ENCODE peak calls at places on chromosome 18, in four cellular contexts. One of them, this sample, is unnamed.

GRCh38 chr18:36309436-36310391 is 12.2 kb downstream of the FHOD3 start:
- DNase-seq in NCI-H1436: no peak
- DNase-seq in left colon: no peak
- DNase-seq in CD4-positive, alpha-beta T cell: no peak
- DNase-seq in this sample: no peak

GRCh38 chr18:50630895-50631294 is 71.0 kb downstream of the MAPK4 start:
- DNase-seq in left colon: no peak
- DNase-seq in NCI-H1436: no peak
- DNase-seq in CD4-positive, alpha-beta T cell: no peak
- DNase-seq in this sample: no peak

GRCh38 chr18:515838-516237 is 15.3 kb upstream of the COLEC12 start:
- DNase-seq in CD4-positive, alpha-beta T cell: no peak
- DNase-seq in NCI-H1436: no peak
- DNase-seq in left colon: no peak
- DNase-seq in this sample: no peak

GRCh38 chr18:9824474-9824832 is 61.3 kb upstream of the TXNDC2 start:
- DNase-seq in CD4-positive, alpha-beta T cell: no peak
- DNase-seq in NCI-H1436: no peak
- DNase-seq in left colon: no peak
- DNase-seq in this sample: no peak

GRCh38 chr18:75475228-75475627 is 47.7 kb upstream of the SMIM21 start:
- DNase-seq in NCI-H1436: no peak
- DNase-seq in left colon: no peak
- DNase-seq in CD4-positive, alpha-beta T cell: no peak
- DNase-seq in this sample: no peak

GRCh38 chr18:32919799-32920198 is 147.0 kb upstream of the KLHL14 start:
- DNase-seq in CD4-positive, alpha-beta T cell: no peak
- DNase-seq in left colon: no peak
- DNase-seq in NCI-H1436: peak; percentile 46
- DNase-seq in this sample: no peak

GRCh38 chr18:48932822-48933510 is 17.8 kb downstream of the SMAD7 start:
- DNase-seq in left colon: no peak
- DNase-seq in CD4-positive, alpha-beta T cell: no peak
- DNase-seq in NCI-H1436: no peak
- DNase-seq in this sample: no peak

GRCh38 chr18:35856178-35856577 is 116.3 kb upstream of the RMP24 start:
- DNase-seq in left colon: no peak
- DNase-seq in CD4-positive, alpha-beta T cell: no peak
- DNase-seq in NCI-H1436: no peak
- DNase-seq in this sample: no peak

GRCh38 chr18:45850021-45850420 is 24.5 kb downstream of the SIGLEC15 start:
- DNase-seq in CD4-positive, alpha-beta T cell: no peak
- DNase-seq in NCI-H1436: no peak
- DNase-seq in left colon: no peak
- DNase-seq in this sample: no peak

GRCh38 chr18:62175521-62175920 is 11.3 kb downstream of the PIGN start:
- DNase-seq in CD4-positive, alpha-beta T cell: no peak
- DNase-seq in NCI-H1436: no peak
- DNase-seq in left colon: no peak
- DNase-seq in this sample: no peak

GRCh38 chr18:3919396-3920061 is 469.6 kb downstream of the TGIF1 start:
- DNase-seq in NCI-H1436: no peak
- DNase-seq in CD4-positive, alpha-beta T cell: no peak
- DNase-seq in left colon: no peak
- DNase-seq in this sample: no peak

GRCh38 chr18:75198046-75198445 is 10.9 kb downstream of the PTGR3 start:
- DNase-seq in left colon: no peak
- DNase-seq in NCI-H1436: no peak
- DNase-seq in CD4-positive, alpha-beta T cell: no peak
- DNase-seq in this sample: no peak

GRCh38 chr18:76495435-76496199 is 575 bp upstream of the ZNF516 start:
- DNase-seq in left colon: peak; percentile 59
- DNase-seq in CD4-positive, alpha-beta T cell: no peak
- DNase-seq in NCI-H1436: no peak
- DNase-seq in this sample: no peak

GRCh38 chr18:9022397-9023170 is 79.9 kb upstream of the NDUFV2 start:
- DNase-seq in left colon: no peak
- DNase-seq in NCI-H1436: no peak
- DNase-seq in CD4-positive, alpha-beta T cell: no peak
- DNase-seq in this sample: no peak

GRCh38 chr18:57856707-57857280 is 53.7 kb upstream of the ATP8B1 start:
- DNase-seq in NCI-H1436: peak; percentile 42
- DNase-seq in left colon: no peak
- DNase-seq in CD4-positive, alpha-beta T cell: no peak
- DNase-seq in this sample: no peak

GRCh38 chr18:43034683-43035500 is 80.6 kb downstream of the RIT2 start:
- DNase-seq in CD4-positive, alpha-beta T cell: no peak
- DNase-seq in left colon: no peak
- DNase-seq in NCI-H1436: no peak
- DNase-seq in this sample: no peak

GRCh38 chr18:23143871-23144270 is 8.6 kb downstream of the CABLES1 start:
- DNase-seq in CD4-positive, alpha-beta T cell: no peak
- DNase-seq in NCI-H1436: no peak
- DNase-seq in left colon: no peak
- DNase-seq in this sample: no peak

GRCh38 chr18:24492445-24492844 is 32.0 kb downstream of the HRH4 start:
- DNase-seq in left colon: no peak
- DNase-seq in NCI-H1436: no peak
- DNase-seq in CD4-positive, alpha-beta T cell: no peak
- DNase-seq in this sample: no peak

GRCh38 chr18:477565-477964 is 22.9 kb downstream of the COLEC12 start:
- DNase-seq in NCI-H1436: no peak
- DNase-seq in CD4-positive, alpha-beta T cell: no peak
- DNase-seq in left colon: no peak
- DNase-seq in this sample: no peak

GRCh38 chr18:37364237-37364636 is 201.4 kb downstream of the CELF4 start:
- DNase-seq in CD4-positive, alpha-beta T cell: no peak
- DNase-seq in left colon: no peak
- DNase-seq in NCI-H1436: no peak
- DNase-seq in this sample: no peak

GRCh38 chr18:63553117-63553516 is 10.9 kb downstream of the SERPINB12 start:
- DNase-seq in left colon: no peak
- DNase-seq in CD4-positive, alpha-beta T cell: no peak
- DNase-seq in NCI-H1436: no peak
- DNase-seq in this sample: no peak

GRCh38 chr18:28174181-28174906 is 2.6 kb downstream of the CDH2 start:
- DNase-seq in left colon: no peak
- DNase-seq in CD4-positive, alpha-beta T cell: no peak
- DNase-seq in NCI-H1436: no peak
- DNase-seq in this sample: no peak

GRCh38 chr18:23134780-23135678 is at the start of gene CABLES1:
- DNase-seq in CD4-positive, alpha-beta T cell: no peak
- DNase-seq in NCI-H1436: peak; percentile 40
- DNase-seq in left colon: peak; percentile 59
- DNase-seq in this sample: no peak

GRCh38 chr18:35112696-35113095 is 71.5 kb downstream of the MAPRE2 start:
- DNase-seq in left colon: no peak
- DNase-seq in NCI-H1436: no peak
- DNase-seq in CD4-positive, alpha-beta T cell: no peak
- DNase-seq in this sample: no peak

GRCh38 chr18:73545497-73545896 is 602.1 kb downstream of the FBXO15 start:
- DNase-seq in left colon: no peak
- DNase-seq in CD4-positive, alpha-beta T cell: no peak
- DNase-seq in NCI-H1436: no peak
- DNase-seq in this sample: no peak